ENCODE peak calls at places on chromosomes 7 and 10, in five cellular contexts. One of them, this sample, is unnamed.

GRCh38 chr10:94285271-94285670 is 77.5 kb downstream of the NOC3L start:
- DNase-seq in PC-3: no peak
- DNase-seq in HCT116: no peak
- DNase-seq in GM23248: no peak
- DNase-seq in SK-N-SH: no peak
- DNase-seq in this sample: no peak

GRCh38 chr10:118531105-118531851 is 64.2 kb downstream of the PRLHR start:
- DNase-seq in PC-3: no peak
- DNase-seq in HCT116: no peak
- DNase-seq in GM23248: peak; percentile 64
- DNase-seq in SK-N-SH: no peak
- DNase-seq in this sample: no peak

GRCh38 chr10:21526184-21526951 is 886 bp upstream of the SKIDA1 start:
- DNase-seq in PC-3: peak; percentile 49
- DNase-seq in HCT116: no peak
- DNase-seq in GM23248: peak; percentile 84
- DNase-seq in SK-N-SH: peak; percentile 78
- DNase-seq in this sample: peak; percentile 51

GRCh38 chr10:120493411-120494312 is 36.6 kb downstream of the PLPP4 start:
- DNase-seq in PC-3: no peak
- DNase-seq in HCT116: no peak
- DNase-seq in GM23248: no peak
- DNase-seq in SK-N-SH: no peak
- DNase-seq in this sample: peak; percentile 40

GRCh38 chr10:27759483-27760281 is 14.1 kb upstream of the MKX start:
- DNase-seq in PC-3: peak; percentile 21
- DNase-seq in HCT116: no peak
- DNase-seq in GM23248: no peak
- DNase-seq in SK-N-SH: no peak
- DNase-seq in this sample: no peak

GRCh38 chr7:6056616-6057015 is 25.4 kb downstream of the ANKRD61 start:
- DNase-seq in PC-3: no peak
- DNase-seq in HCT116: no peak
- DNase-seq in GM23248: no peak
- DNase-seq in SK-N-SH: no peak
- DNase-seq in this sample: no peak

GRCh38 chr7:41104621-41105020 is 598.3 kb downstream of the INHBA start:
- DNase-seq in PC-3: no peak
- DNase-seq in HCT116: no peak
- DNase-seq in GM23248: peak; percentile 40
- DNase-seq in SK-N-SH: no peak
- DNase-seq in this sample: no peak

GRCh38 chr7:50331564-50332208 is 27.2 kb downstream of the IKZF1 start:
- DNase-seq in PC-3: no peak
- DNase-seq in HCT116: no peak
- DNase-seq in GM23248: no peak
- DNase-seq in SK-N-SH: no peak
- DNase-seq in this sample: peak; percentile 76

GRCh38 chr10:55398463-55398862 is 597.4 kb upstream of the PCDH15 start:
- DNase-seq in PC-3: no peak
- DNase-seq in HCT116: no peak
- DNase-seq in GM23248: no peak
- DNase-seq in SK-N-SH: no peak
- DNase-seq in this sample: no peak

GRCh38 chr7:136087881-136088280 is 110.7 kb upstream of the MTPN start:
- DNase-seq in PC-3: no peak
- DNase-seq in HCT116: no peak
- DNase-seq in GM23248: no peak
- DNase-seq in SK-N-SH: no peak
- DNase-seq in this sample: no peak

GRCh38 chr7:88254721-88255120 is 34.9 kb upstream of the SRI start:
- DNase-seq in PC-3: peak; percentile 88
- DNase-seq in HCT116: peak; percentile 36
- DNase-seq in GM23248: peak; percentile 7
- DNase-seq in SK-N-SH: no peak
- DNase-seq in this sample: no peak

GRCh38 chr7:28988818-28989595 is 30.9 kb upstream of the TRIL start:
- DNase-seq in PC-3: peak; percentile 39
- DNase-seq in HCT116: no peak
- DNase-seq in GM23248: peak; percentile 97
- DNase-seq in SK-N-SH: no peak
- DNase-seq in this sample: no peak

GRCh38 chr7:127973797-127974196 is 57.4 kb downstream of the LRRC4 start:
- DNase-seq in PC-3: no peak
- DNase-seq in HCT116: no peak
- DNase-seq in GM23248: no peak
- DNase-seq in SK-N-SH: no peak
- DNase-seq in this sample: no peak

GRCh38 chr10:28087675-28088351 is 88.9 kb upstream of the ODAD2 start:
- DNase-seq in PC-3: peak; percentile 47
- DNase-seq in HCT116: no peak
- DNase-seq in GM23248: peak; percentile 67
- DNase-seq in SK-N-SH: no peak
- DNase-seq in this sample: no peak

GRCh38 chr7:68770649-68771048 is 827.6 kb upstream of the AUTS2 start:
- DNase-seq in PC-3: no peak
- DNase-seq in HCT116: no peak
- DNase-seq in GM23248: peak; percentile 1
- DNase-seq in SK-N-SH: peak; percentile 88
- DNase-seq in this sample: no peak

GRCh38 chr10:75261813-75262725 is 26.3 kb upstream of the COMTD1 start:
- DNase-seq in PC-3: peak; percentile 87
- DNase-seq in HCT116: no peak
- DNase-seq in GM23248: peak; percentile 16
- DNase-seq in SK-N-SH: peak; percentile 66
- DNase-seq in this sample: no peak

GRCh38 chr7:115965241-115965640 is 65.3 kb downstream of the TFEC start:
- DNase-seq in PC-3: no peak
- DNase-seq in HCT116: no peak
- DNase-seq in GM23248: no peak
- DNase-seq in SK-N-SH: no peak
- DNase-seq in this sample: no peak

GRCh38 chr7:116683786-116684185 is 11.8 kb downstream of the MET start:
- DNase-seq in PC-3: no peak
- DNase-seq in HCT116: no peak
- DNase-seq in GM23248: no peak
- DNase-seq in SK-N-SH: no peak
- DNase-seq in this sample: peak; percentile 87

GRCh38 chr7:1559626-1560590 is 3.9 kb upstream of the TMEM184A start:
- DNase-seq in PC-3: no peak
- DNase-seq in HCT116: no peak
- DNase-seq in GM23248: no peak
- DNase-seq in SK-N-SH: peak; percentile 49
- DNase-seq in this sample: no peak

GRCh38 chr7:99375070-99375807 is 709 bp downstream of the ARPC1B start:
- DNase-seq in PC-3: peak; percentile 78
- DNase-seq in HCT116: no peak
- DNase-seq in GM23248: peak; percentile 87
- DNase-seq in SK-N-SH: peak; percentile 92
- DNase-seq in this sample: peak; percentile 75

GRCh38 chr10:30589441-30589840 is 40.1 kb downstream of the LYZL2 start:
- DNase-seq in PC-3: no peak
- DNase-seq in HCT116: no peak
- DNase-seq in GM23248: no peak
- DNase-seq in SK-N-SH: no peak
- DNase-seq in this sample: no peak

GRCh38 chr10:12887780-12888179 is 113.7 kb downstream of the CCDC3 start:
- DNase-seq in PC-3: no peak
- DNase-seq in HCT116: no peak
- DNase-seq in GM23248: no peak
- DNase-seq in SK-N-SH: no peak
- DNase-seq in this sample: no peak

GRCh38 chr7:142908290-142908689 is 22.7 kb upstream of the TRPV6 start:
- DNase-seq in PC-3: no peak
- DNase-seq in HCT116: no peak
- DNase-seq in GM23248: no peak
- DNase-seq in SK-N-SH: no peak
- DNase-seq in this sample: no peak
- H3K9ac ChIP-seq in PC-3: no peak overlapping the region
- H3K9ac ChIP-seq in HCT116: no peak overlapping the region
- H3K9ac ChIP-seq in GM23248: no peak overlapping the region
- H3K9ac ChIP-seq in SK-N-SH: no peak overlapping the region
- H3K9ac ChIP-seq in this sample: no peak overlapping the region

GRCh38 chr7:131898418-131898817 is 342.0 kb upstream of the PODXL start:
- DNase-seq in PC-3: peak; percentile 15
- DNase-seq in HCT116: no peak
- DNase-seq in GM23248: peak; percentile 66
- DNase-seq in SK-N-SH: no peak
- DNase-seq in this sample: no peak
- H3K9me2 ChIP-seq in PC-3: no peaks in the 10 kb centered on the region
- H3K9me2 ChIP-seq in HCT116: no peaks in the 10 kb centered on the region
- H3K9me2 ChIP-seq in GM23248: no peaks in the 10 kb centered on the region
- H3K9me2 ChIP-seq in SK-N-SH: no peaks in the 10 kb centered on the region
- H3K9me2 ChIP-seq in this sample: no peaks in the 10 kb centered on the region

GRCh38 chr10:1375805-1376170 is 319.6 kb downstream of the WDR37 start:
- DNase-seq in PC-3: no peak
- DNase-seq in HCT116: no peak
- DNase-seq in GM23248: no peak
- DNase-seq in SK-N-SH: no peak
- DNase-seq in this sample: no peak

GRCh38 chr10:1376384-1376945 is 320.3 kb downstream of the WDR37 start:
- DNase-seq in PC-3: no peak
- DNase-seq in HCT116: no peak
- DNase-seq in GM23248: no peak
- DNase-seq in SK-N-SH: peak; percentile 21
- DNase-seq in this sample: no peak

GRCh38 chr10:1378473-1378872 is 322.3 kb downstream of the WDR37 start:
- DNase-seq in PC-3: no peak
- DNase-seq in HCT116: no peak
- DNase-seq in GM23248: no peak
- DNase-seq in SK-N-SH: peak; percentile 8
- DNase-seq in this sample: no peak

GRCh38 chr10:1377756-1378397 is 321.7 kb downstream of the WDR37 start:
- DNase-seq in PC-3: no peak
- DNase-seq in HCT116: no peak
- DNase-seq in GM23248: no peak
- DNase-seq in SK-N-SH: peak; percentile 36
- DNase-seq in this sample: no peak

DNA sequence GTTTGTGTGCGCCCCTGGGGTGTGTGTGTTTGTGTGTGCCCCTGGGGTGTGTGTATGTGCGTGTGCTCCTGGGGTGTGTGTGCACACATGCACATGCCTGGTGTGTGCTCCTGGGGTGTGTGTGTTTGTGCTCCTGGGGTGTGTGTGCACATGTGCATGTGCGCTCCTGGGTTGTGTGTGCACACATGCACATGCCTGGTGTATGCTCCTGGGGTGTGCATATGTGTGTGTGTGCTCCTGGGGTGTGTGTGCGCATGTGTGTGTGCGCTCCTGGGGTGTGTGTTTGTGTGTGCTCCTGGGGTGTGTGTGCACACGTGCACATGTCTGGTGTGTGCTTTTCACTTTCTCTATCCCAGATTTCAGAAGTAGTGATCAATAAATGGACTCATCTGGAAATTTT is 321.0 kb downstream of the WDR37 start:
- DNase-seq in PC-3: no peak
- DNase-seq in HCT116: no peak
- DNase-seq in GM23248: no peak
- DNase-seq in SK-N-SH: no peak
- DNase-seq in this sample: no peak
- H3K9me3 ChIP-seq in PC-3: no peaks in the 10 kb centered on the region
- H3K9me3 ChIP-seq in HCT116: no peaks in the 10 kb centered on the region
- H3K9me3 ChIP-seq in GM23248: no peaks in the 10 kb centered on the region
- H3K9me3 ChIP-seq in SK-N-SH: no peaks in the 10 kb centered on the region
- H3K9me3 ChIP-seq in this sample: no peaks in the 10 kb centered on the region

GRCh38 chr7:12635830-12636229 is 51.6 kb upstream of the ARL4A start:
- DNase-seq in PC-3: no peak
- DNase-seq in HCT116: no peak
- DNase-seq in GM23248: peak; percentile 14
- DNase-seq in SK-N-SH: no peak
- DNase-seq in this sample: peak; percentile 82
- H3K9ac ChIP-seq in PC-3: no peak overlapping the region
- H3K9ac ChIP-seq in HCT116: no peak overlapping the region
- H3K9ac ChIP-seq in GM23248: no peak overlapping the region
- H3K9ac ChIP-seq in SK-N-SH: no peak overlapping the region
- H3K9ac ChIP-seq in this sample: peak overlapping the region; percentile 26

DNA sequence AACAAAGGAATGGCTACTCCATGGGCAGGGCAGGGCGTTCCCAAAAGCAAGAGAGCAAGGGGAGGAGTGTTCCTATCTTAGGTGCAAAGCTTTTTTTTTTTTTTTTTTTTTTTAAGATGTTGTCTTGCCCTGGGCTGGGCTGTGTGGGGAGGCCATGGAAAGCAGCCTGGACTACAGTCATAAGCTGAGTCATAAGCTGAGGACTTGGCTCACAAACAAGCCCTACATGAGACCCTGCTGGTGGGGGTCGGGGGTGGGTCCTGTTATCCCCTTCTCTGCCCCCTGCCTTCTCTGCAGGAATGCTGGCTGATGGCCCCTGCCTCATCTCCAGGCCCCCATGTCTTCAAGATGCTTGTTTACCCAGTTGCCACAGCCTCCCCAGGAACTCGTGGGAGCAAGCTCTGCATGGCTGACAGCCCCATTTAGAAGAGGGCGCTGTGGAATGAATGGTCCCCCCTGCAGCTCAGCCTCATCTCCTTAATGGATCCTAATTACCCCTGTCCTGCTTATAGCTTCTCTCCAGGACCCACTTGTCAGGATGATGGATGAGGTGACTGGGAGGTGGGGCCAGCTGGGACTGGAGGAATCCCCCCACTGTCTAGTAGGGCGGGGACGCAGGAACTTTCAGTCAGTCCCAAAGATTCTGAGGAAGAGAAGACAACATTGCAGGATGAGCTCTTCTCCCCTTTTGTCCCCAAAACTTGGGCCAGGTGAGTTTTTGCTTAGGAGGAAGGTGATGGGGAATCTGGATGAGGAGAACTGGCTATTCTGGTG is 340.8 kb upstream of the PODXL start:
- DNase-seq in PC-3: peak; percentile 62
- DNase-seq in HCT116: peak; percentile 12
- DNase-seq in GM23248: peak; percentile 87
- DNase-seq in SK-N-SH: peak; percentile 16
- DNase-seq in this sample: no peak
- H3K9me2 ChIP-seq in PC-3: no peaks in the 10 kb centered on the region
- H3K9me2 ChIP-seq in HCT116: no peaks in the 10 kb centered on the region
- H3K9me2 ChIP-seq in GM23248: no peaks in the 10 kb centered on the region
- H3K9me2 ChIP-seq in SK-N-SH: no peaks in the 10 kb centered on the region
- H3K9me2 ChIP-seq in this sample: no peaks in the 10 kb centered on the region

DNA sequence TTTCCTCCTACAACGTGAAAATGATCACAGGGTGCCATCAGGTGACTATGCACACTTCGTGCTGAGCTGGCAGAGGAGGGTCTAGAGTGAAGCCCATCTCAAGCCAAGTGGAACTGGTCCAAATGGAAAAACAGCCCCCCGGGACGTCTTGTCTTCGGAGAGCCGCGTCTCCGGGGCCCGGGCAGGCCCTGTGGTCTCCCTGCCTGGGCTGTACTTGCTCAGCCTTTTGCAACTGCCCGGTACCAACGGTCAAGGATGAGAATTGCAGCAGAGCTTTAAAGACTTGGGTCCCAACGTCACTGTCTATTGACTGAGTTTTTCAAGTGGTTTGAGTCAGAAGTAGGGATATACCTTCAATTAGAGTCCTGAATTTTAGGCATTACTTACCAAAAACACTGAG is 315.5 kb downstream of the PTPRN2 start:
- DNase-seq in PC-3: no peak
- DNase-seq in HCT116: no peak
- DNase-seq in GM23248: no peak
- DNase-seq in SK-N-SH: peak; percentile 32
- DNase-seq in this sample: no peak
- H3K9me3 ChIP-seq in PC-3: no peaks in the 10 kb centered on the region
- H3K9me3 ChIP-seq in HCT116: no peaks in the 10 kb centered on the region
- H3K9me3 ChIP-seq in GM23248: no peaks in the 10 kb centered on the region
- H3K9me3 ChIP-seq in SK-N-SH: no peaks in the 10 kb centered on the region
- H3K9me3 ChIP-seq in this sample: no peaks in the 10 kb centered on the region

This sample was measured in MM.1S.